ENCODE peak calls at places on chromosomes 6 and 20, in six cellular contexts. S is T-helper 9 cell, A is choroid plexus epithelial cell, N is cardiac muscle cell, Y is cerebellar cortex, E is NCI-H460. X is an unnamed sample.

GRCh38 chr20:47577271-47577670 is 75.6 kb downstream of the NCOA3 start:
- DNase-seq in S (no peak), A (no peak), N (no peak), Y (no peak), E (no peak), X (no peak)

GRCh38 chr6:35089216-35089934 is 51.8 kb downstream of the TCP11 start:
- DNase-seq in S (no peak), A (no peak), N (no peak), Y (no peak), E (no peak), X (no peak)

GRCh38 chr6:81241126-81241525 is 511.4 kb downstream of the TENT5A start:
- DNase-seq in S (no peak), A (no peak), N (no peak), Y (no peak), E (no peak), X (no peak)

GRCh38 chr20:47629907-47630306 is 128.2 kb downstream of the NCOA3 start:
- DNase-seq in S (no peak), A (no peak), N (no peak), Y (no peak), E (no peak), X (no peak)

GRCh38 chr20:62782149-62782892 is 14.0 kb upstream of the MRGBP start:
- DNase-seq in S (no peak), A (no peak), N (no peak), Y (no peak), E (no peak), X (no peak)

GRCh38 chr6:143187173-143187908 is 126.7 kb downstream of the AIG1 start:
- DNase-seq in S (no peak), A (peak; percentile 93), N (peak; percentile 71), Y (peak; percentile 25), E (no peak), X (no peak)

GRCh38 chr6:36780517-36781210 is 58.6 kb downstream of the CPNE5 start:
- DNase-seq in S (no peak), A (no peak), N (no peak), Y (peak; percentile 39), E (no peak), X (no peak)

GRCh38 chr20:12627485-12627884 is 381.3 kb upstream of the SPTLC3 start:
- DNase-seq in S (no peak), A (no peak), N (no peak), Y (no peak), E (no peak), X (no peak)

GRCh38 chr6:98836962-98837944 is 2.9 kb downstream of the POU3F2 start:
- DNase-seq in S (no peak), A (no peak), N (no peak), Y (no peak), E (no peak), X (no peak)

GRCh38 chr6:74597266-74597665 is 608.6 kb downstream of the COL12A1 start:
- DNase-seq in S (no peak), A (peak; percentile 70), N (peak; percentile 58), Y (no peak), E (no peak), X (no peak)

GRCh38 chr20:5118220-5119142 is 1.3 kb downstream of the PCNA start:
- DNase-seq in S (no peak), A (no peak), N (no peak), Y (no peak), E (no peak), X (no peak)

GRCh38 chr6:73695619-73696421 is at the start of gene CD109:
- DNase-seq in S (no peak), A (peak; percentile 83), N (peak; percentile 80), Y (no peak), E (peak; percentile 90), X (no peak)

GRCh38 chr6:143549630-143550268 is 38.2 kb upstream of the FUCA2 start:
- DNase-seq in S (no peak), A (no peak), N (no peak), Y (no peak), E (no peak), X (no peak)